ENCODE peak calls at places on chromosome 9, in nine cellular contexts. N, D, W, K, X, P, E, G and L are unnamed samples.

GRCh38 chr9:91422832-91423711 is 560 bp downstream of the NFIL3 start:
- DNase-seq in E (peak; percentile 76), P (peak; percentile 37), X (peak; percentile 54), G (no peak), N (peak; percentile 93), D (no peak), K (no peak), W (peak; percentile 84), L (peak; percentile 38)

GRCh38 chr9:134770972-134771971 is 109.3 kb upstream of the FCN2 start:
- DNase-seq in W (no peak), P (no peak), N (no peak), E (no peak), D (no peak), G (no peak), K (no peak), X (no peak), L (no peak)

GRCh38 chr9:42386477-42386876 is 203.0 kb downstream of the SPATA31A6 start:
- DNase-seq in K (no peak), N (no peak), D (no peak), W (no peak), G (no peak), E (no peak), P (no peak), X (no peak), L (no peak)

GRCh38 chr9:126470251-126470993 is 143.3 kb upstream of the LMX1B start:
- DNase-seq in G (no peak), K (no peak), X (no peak), N (no peak), W (peak; percentile 12), D (no peak), E (no peak), P (no peak), L (no peak)

GRCh38 chr9:23556459-23556858 is 269.6 kb downstream of the ELAVL2 start:
- DNase-seq in D (no peak), X (no peak), N (no peak), G (no peak), K (no peak), P (no peak), W (no peak), E (no peak), L (no peak)

GRCh38 chr9:126788631-126789349 is 16.1 kb upstream of the ZBTB43 start:
- DNase-seq in G (no peak), P (no peak), E (no peak), N (peak; percentile 22), X (peak; percentile 58), D (no peak), W (peak; percentile 92), K (no peak), L (no peak)

GRCh38 chr9:135035781-135036760 is 51.4 kb upstream of the OLFM1 start:
- DNase-seq in N (no peak), X (no peak), P (no peak), K (no peak), D (no peak), E (no peak), G (no peak), W (no peak), L (no peak)

GRCh38 chr9:21681641-21682040 is 120.8 kb upstream of the MTAP start:
- DNase-seq in G (no peak), K (no peak), X (peak; percentile 84), D (no peak), E (no peak), P (no peak), N (peak; percentile 65), W (peak; percentile 89), L (no peak)

GRCh38 chr9:95096807-95097206 is 220.7 kb downstream of the FANCC start:
- DNase-seq in N (no peak), D (no peak), K (no peak), E (no peak), P (no peak), X (no peak), G (no peak), W (no peak), L (no peak)

GRCh38 chr9:21465859-21466518 is 16.1 kb downstream of the IFNE start:
- DNase-seq in G (no peak), X (peak; percentile 39), N (peak; percentile 86), K (no peak), E (no peak), D (peak; percentile 48), W (peak; percentile 75), P (no peak), L (no peak)